ENCODE peak calls at places on chromosomes 5 and 9, in six cellular contexts. O is prostate gland; E is neural progenitor cell; W is stimulated activated CD4-positive, alpha-beta T cell treated with anti-CD3 and anti-CD28 coated beads, Interleukin-15, amount 100 ng/mL, for 1 hour; R is Calu3; Z is PC-3. Q is an unnamed sample.

GRCh38 chr5:81286059-81286617 is 15.2 kb upstream of the ZCCHC9 start:
- DNase-seq in W (no peak), O (no peak), Z (no peak), R (no peak), E (peak; percentile 7), Q (no peak)

GRCh38 chr9:106110483-106110882 is 416.1 kb downstream of the TMEM38B start:
- DNase-seq in W (no peak), O (no peak), Z (peak; percentile 4), E (no peak), R (no peak), Q (no peak)

GRCh38 chr5:107157811-107158210 is 512.9 kb downstream of the EFNA5 start:
- DNase-seq in E (peak; percentile 15), R (no peak), W (no peak), Z (no peak), O (no peak), Q (no peak)

GRCh38 chr5:151063136-151063544 is 17.7 kb downstream of the TNIP1 start:
- DNase-seq in W (no peak), R (no peak), Z (peak; percentile 65), E (no peak), O (no peak), Q (no peak)

GRCh38 chr9:98908897-98909634 is 34.6 kb upstream of the COL15A1 start:
- DNase-seq in E (no peak), R (no peak), O (no peak), Z (no peak), W (no peak), Q (no peak)

GRCh38 chr5:78182838-78183237 is 111.7 kb downstream of the AP3B1 start:
- DNase-seq in Z (no peak), O (no peak), E (no peak), R (peak; percentile 7), W (no peak), Q (no peak)

GRCh38 chr5:151257731-151258715 is 5.0 kb downstream of the GM2A start:
- DNase-seq in W (no peak), Z (peak; percentile 98), E (no peak), R (no peak), O (no peak), Q (no peak)

GRCh38 chr9:127806871-127807270 is 4.2 kb downstream of the FPGS start:
- DNase-seq in E (no peak), O (no peak), Z (no peak), W (no peak), R (no peak), Q (no peak)

GRCh38 chr9:97038909-97039781 is at the start of gene CTSV:
- DNase-seq in R (peak; percentile 88), O (peak; percentile 91), W (peak; percentile 28), E (peak; percentile 98), Z (peak; percentile 89), Q (peak; percentile 70)

GRCh38 chr9:120735415-120736126 is 21.3 kb upstream of the MEGF9 start:
- DNase-seq in Z (no peak), E (no peak), R (peak; percentile 58), O (no peak), W (no peak), Q (peak; percentile 98)

GRCh38 chr5:55438931-55439477 is 95.8 kb downstream of the PLPP1 start:
- DNase-seq in O (no peak), Z (peak; percentile 4), E (peak; percentile 40), W (no peak), R (no peak), Q (no peak)

GRCh38 chr5:118042076-118042475 is 946.3 kb downstream of the DTWD2 start:
- DNase-seq in O (no peak), R (no peak), E (no peak), W (no peak), Z (no peak), Q (no peak)